ENCODE peak calls at places on chromosomes 6 and 20, in six cellular contexts. E, Q, Y, Z, D and F are unnamed samples.

GRCh38 chr6:170429457-170429856 is 122.9 kb downstream of the FAM120B start:
- DNase-seq in E (no peak), Q (no peak), Y (peak), Z (no peak), D (peak), F (peak)

GRCh38 chr6:107345398-107345797 is 114.0 kb downstream of the PDSS2 start:
- DNase-seq in E (no peak), Q (no peak), Y (no peak), Z (no peak), D (no peak), F (no peak)

GRCh38 chr6:87756858-87757257 is 54.8 kb upstream of the AKIRIN2 start:
- DNase-seq in E (no peak), Q (no peak), Y (no peak), Z (peak), D (peak), F (peak)

GRCh38 chr6:14717307-14717706 is 528.6 kb upstream of the JARID2 start:
- DNase-seq in E (no peak), Q (no peak), Y (no peak), Z (no peak), D (no peak), F (no peak)

GRCh38 chr20:60632420-60633262 is 619.4 kb upstream of the CDH4 start:
- DNase-seq in E (no peak), Q (no peak), Y (no peak), Z (no peak), D (no peak), F (no peak)

GRCh38 chr20:60882776-60883303 is 369.2 kb upstream of the CDH4 start:
- DNase-seq in E (no peak), Q (no peak), Y (no peak), Z (no peak), D (no peak), F (no peak)

GRCh38 chr6:161327360-161327953 is 53.6 kb upstream of the AGPAT4 start:
- DNase-seq in E (no peak), Q (no peak), Y (no peak), Z (peak), D (no peak), F (no peak)

GRCh38 chr20:4325548-4326187 is 310.3 kb upstream of the RNF24 start:
- DNase-seq in E (no peak), Q (no peak), Y (no peak), Z (no peak), D (no peak), F (no peak)

GRCh38 chr20:45456632-45457031 is 12.9 kb upstream of the WFDC2 start:
- DNase-seq in E (peak), Q (no peak), Y (peak), Z (peak), D (no peak), F (peak)

GRCh38 chr6:92521553-92521952 is 897.8 kb downstream of the EPHA7 start:
- DNase-seq in E (no peak), Q (no peak), Y (no peak), Z (no peak), D (no peak), F (peak)

GRCh38 chr20:35515949-35516645 is 13.4 kb downstream of the C20orf173 start:
- DNase-seq in E (no peak), Q (no peak), Y (no peak), Z (peak), D (peak), F (no peak)

GRCh38 chr6:112931835-112932234 is 584.7 kb downstream of the RFPL4B start:
- DNase-seq in E (no peak), Q (no peak), Y (no peak), Z (no peak), D (no peak), F (peak)

GRCh38 chr6:118652051-118652699 is 784 bp upstream of the CEP85L start:
- DNase-seq in E (peak), Q (no peak), Y (no peak), Z (no peak), D (no peak), F (no peak)

GRCh38 chr6:137727206-137727605 is 139.9 kb upstream of the TNFAIP3 start:
- DNase-seq in E (no peak), Q (no peak), Y (no peak), Z (no peak), D (no peak), F (no peak)

GRCh38 chr6:11942185-11942864 is 69.8 kb upstream of the HIVEP1 start:
- DNase-seq in E (no peak), Q (no peak), Y (no peak), Z (no peak), D (no peak), F (no peak)

GRCh38 chr20:60453847-60454246 is 495.6 kb downstream of the CDH26 start:
- DNase-seq in E (peak), Q (peak), Y (no peak), Z (no peak), D (peak), F (no peak)

GRCh38 chr6:26623339-26623859 is 26.6 kb downstream of the ABT1 start:
- DNase-seq in E (no peak), Q (no peak), Y (no peak), Z (no peak), D (no peak), F (no peak)

GRCh38 chr6:134802426-134803058 is 147.4 kb downstream of the ALDH8A1 start:
- DNase-seq in E (no peak), Q (no peak), Y (peak), Z (no peak), D (no peak), F (no peak)

GRCh38 chr6:30687659-30688431 is 1.4 kb upstream of the PPP1R18 start:
- DNase-seq in E (peak), Q (no peak), Y (no peak), Z (no peak), D (no peak), F (no peak)

GRCh38 chr20:44803383-44803941 is 6.9 kb downstream of the RIMS4 start:
- DNase-seq in E (no peak), Q (no peak), Y (no peak), Z (no peak), D (no peak), F (no peak)

GRCh38 chr6:26054659-26054936 is 32.6 kb upstream of the HFE start:
- DNase-seq in E (no peak), Q (no peak), Y (no peak), Z (no peak), D (no peak), F (no peak)

DNA sequence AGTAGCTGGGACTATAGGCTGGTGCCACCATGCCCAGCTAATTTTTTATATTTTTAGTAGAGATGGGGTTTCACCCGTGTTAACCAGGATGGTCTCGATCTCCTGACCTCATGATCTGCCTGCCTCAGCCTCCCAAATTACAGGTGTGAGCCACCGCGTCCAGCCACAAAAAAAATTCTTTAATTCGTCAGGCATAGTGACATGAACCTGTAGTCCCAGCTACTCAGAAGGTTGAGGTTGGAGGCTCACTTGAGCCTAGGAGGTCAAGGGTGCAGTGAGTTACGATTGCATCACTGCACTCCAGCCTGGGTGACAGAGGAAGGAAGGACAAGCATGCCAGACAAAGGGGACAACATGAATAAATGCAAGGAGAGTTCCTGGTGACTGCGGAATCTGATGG is 19.5 kb upstream of the ASXL1 start:
- DNase-seq in E (no peak), Q (no peak), Y (peak), Z (no peak), D (no peak), F (no peak)
- TF ChIP-seq JUN in E (no peak), Q (no peak), Y (no peak), Z (no peak), D (no peak), F (no peak)

DNA sequence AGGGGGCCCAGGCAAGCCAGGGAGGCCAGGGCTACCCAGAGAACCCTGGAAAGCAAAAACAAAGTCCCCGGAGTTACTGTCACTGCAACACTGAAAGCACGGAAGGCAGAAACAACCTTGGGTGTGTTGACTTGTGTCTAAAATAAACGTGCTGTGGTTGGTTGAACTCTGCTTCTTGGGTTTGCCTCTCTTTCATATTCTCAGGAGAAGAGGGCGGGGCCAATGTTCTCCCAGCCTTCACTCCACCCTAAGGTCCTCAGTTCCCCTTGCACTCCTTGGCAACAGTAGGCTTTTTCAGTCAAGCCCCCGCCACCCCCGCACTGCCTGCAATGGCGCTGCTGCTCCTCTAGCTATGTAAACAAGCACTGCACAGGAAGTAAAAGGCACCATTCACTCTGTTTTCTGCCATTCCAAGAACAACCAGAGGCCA is 60.9 kb downstream of the COL9A1 start:
- DNase-seq in E (no peak), Q (no peak), Y (peak), Z (no peak), D (peak), F (no peak)
- TF ChIP-seq JUN in E (no peak), Q (no peak), Y (no peak), Z (no peak), D (no peak), F (no peak)

GRCh38 chr6:152859225-152859624 is 108.6 kb downstream of the VIP start:
- DNase-seq in E (no peak), Q (no peak), Y (no peak), Z (no peak), D (no peak), F (no peak)

GRCh38 chr6:152858151-152858550 is 107.6 kb downstream of the VIP start:
- DNase-seq in E (no peak), Q (no peak), Y (no peak), Z (no peak), D (no peak), F (no peak)

DNA sequence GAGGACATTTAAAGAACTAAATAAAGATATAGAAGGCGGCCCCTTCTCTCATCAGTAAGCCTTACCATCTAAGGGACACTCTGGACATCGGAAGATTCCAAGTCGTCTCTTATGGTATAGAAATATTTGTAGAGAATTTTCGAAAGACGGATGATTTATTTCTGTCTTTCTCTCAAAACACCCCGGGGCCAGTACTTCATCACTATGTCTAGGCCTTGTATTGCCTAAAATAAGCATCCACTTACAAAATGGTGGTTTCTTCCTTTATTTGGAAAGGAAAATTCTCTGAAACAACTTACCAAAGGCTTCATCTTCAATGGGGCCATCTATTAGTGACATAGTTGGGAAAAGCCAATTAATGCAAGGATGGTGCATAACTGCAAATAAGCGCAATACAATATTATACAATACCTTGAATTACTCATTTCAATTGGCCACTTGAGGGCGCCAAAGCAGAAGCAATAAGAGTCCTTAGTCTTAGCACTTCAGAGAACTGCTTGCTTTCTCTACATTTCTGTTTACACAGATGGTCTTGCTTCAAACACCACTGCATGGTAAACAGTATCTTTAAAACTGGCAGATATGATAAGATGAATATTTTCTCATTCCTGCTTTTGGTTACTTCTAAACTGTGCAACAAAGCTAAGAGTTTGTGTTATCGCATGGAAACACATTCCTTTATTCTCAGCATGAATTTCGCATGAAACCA is 113.2 kb downstream of the VIP start:
- DNase-seq in E (peak), Q (no peak), Y (peak), Z (peak), D (peak), F (peak)
- TF ChIP-seq JUN in E (no peak), Q (no peak), Y (no peak), Z (no peak), D (no peak), F (no peak)

DNA sequence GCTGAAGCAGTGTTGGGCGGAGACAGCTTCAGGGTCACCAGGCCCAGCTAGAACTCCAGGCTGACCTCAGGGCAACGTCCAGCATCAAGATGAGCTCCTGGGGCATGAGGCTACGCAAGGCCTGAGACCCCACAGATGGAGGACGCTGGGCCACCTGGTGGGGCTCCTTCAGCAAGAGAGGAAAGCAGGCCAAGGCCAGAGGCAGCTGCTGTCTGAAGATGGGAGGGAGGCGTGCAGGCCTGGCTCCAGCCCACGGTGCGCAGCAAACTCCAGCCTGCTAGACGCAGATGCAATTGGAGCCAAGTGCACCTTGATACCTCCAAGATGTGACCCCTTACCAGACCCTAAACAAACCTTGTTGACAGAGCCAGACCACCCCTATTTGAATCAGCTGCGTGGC is 220.9 kb upstream of the RREB1 start:
- DNase-seq in E (no peak), Q (no peak), Y (no peak), Z (no peak), D (no peak), F (no peak)
- TF ChIP-seq JUN in E (no peak), Q (no peak), Y (no peak), Z (no peak), D (no peak), F (no peak)

DNA sequence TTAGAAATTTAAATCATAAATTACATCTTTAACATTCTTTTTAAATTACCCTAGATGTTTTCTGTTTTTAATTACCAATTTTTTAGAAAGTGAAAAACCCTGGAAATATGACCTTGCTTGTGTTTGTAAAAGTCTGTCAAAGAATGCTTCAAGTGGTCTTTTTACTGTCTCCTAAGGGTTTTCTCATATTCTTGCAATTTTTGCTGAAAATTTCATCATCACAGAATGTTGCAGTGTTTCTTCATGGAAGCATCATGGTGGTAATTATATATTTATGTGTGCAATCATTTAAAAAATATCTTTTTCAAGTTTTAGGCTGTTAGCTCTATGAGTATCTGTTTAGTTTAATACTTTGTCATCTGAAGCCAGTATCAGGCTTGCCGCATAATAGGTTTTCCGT is 178.2 kb downstream of the HDGFL1 start:
- DNase-seq in E (no peak), Q (no peak), Y (no peak), Z (no peak), D (no peak), F (no peak)
- TF ChIP-seq JUN in E (no peak), Q (no peak), Y (no peak), Z (no peak), D (no peak), F (no peak)